ENCODE peak calls at places on chromosomes 7 and 10, in six cellular contexts. One of them, this sample, is unnamed.

GRCh38 chr7:9022456-9022855 is 589.0 kb downstream of the NXPH1 start:
- DNase-seq in AG10803: no peak
- DNase-seq in heart right ventricle: no peak
- DNase-seq in WTC11: no peak
- DNase-seq in GM20000: no peak
- DNase-seq in cardiac muscle cell: no peak
- DNase-seq in this sample: no peak

GRCh38 chr7:44944821-44945220 is 34.0 kb downstream of the MYO1G start:
- DNase-seq in WTC11: no peak
- DNase-seq in GM20000: no peak
- DNase-seq in cardiac muscle cell: no peak
- DNase-seq in AG10803: no peak
- DNase-seq in heart right ventricle: no peak
- DNase-seq in this sample: no peak

GRCh38 chr7:30434140-30434799 is 44.3 kb downstream of the NOD1 start:
- DNase-seq in heart right ventricle: no peak
- DNase-seq in cardiac muscle cell: peak; percentile 57
- DNase-seq in WTC11: no peak
- DNase-seq in AG10803: no peak
- DNase-seq in GM20000: peak; percentile 20
- DNase-seq in this sample: no peak

GRCh38 chr10:100502926-100503480 is 16.7 kb downstream of the SEC31B start:
- DNase-seq in GM20000: no peak
- DNase-seq in cardiac muscle cell: no peak
- DNase-seq in WTC11: no peak
- DNase-seq in AG10803: peak; percentile 42
- DNase-seq in heart right ventricle: no peak
- DNase-seq in this sample: no peak

GRCh38 chr7:134946260-134946659 is 40.0 kb upstream of the AGBL3 start:
- DNase-seq in AG10803: peak; percentile 45
- DNase-seq in GM20000: no peak
- DNase-seq in WTC11: no peak
- DNase-seq in heart right ventricle: no peak
- DNase-seq in cardiac muscle cell: no peak
- DNase-seq in this sample: no peak

GRCh38 chr10:98055875-98056516 is 25.6 kb upstream of the CRTAC1 start:
- DNase-seq in GM20000: no peak
- DNase-seq in cardiac muscle cell: peak; percentile 83
- DNase-seq in heart right ventricle: no peak
- DNase-seq in WTC11: peak; percentile 74
- DNase-seq in AG10803: no peak
- DNase-seq in this sample: peak; percentile 39

GRCh38 chr7:31027161-31027965 is 24.7 kb upstream of the ADCYAP1R1 start:
- DNase-seq in WTC11: peak; percentile 56
- DNase-seq in cardiac muscle cell: peak; percentile 80
- DNase-seq in GM20000: peak; percentile 48
- DNase-seq in heart right ventricle: peak; percentile 44
- DNase-seq in AG10803: peak; percentile 3
- DNase-seq in this sample: peak; percentile 58

GRCh38 chr7:106693659-106694353 is 32.8 kb upstream of the CCDC71L start:
- DNase-seq in cardiac muscle cell: no peak
- DNase-seq in heart right ventricle: no peak
- DNase-seq in AG10803: peak; percentile 14
- DNase-seq in WTC11: no peak
- DNase-seq in GM20000: no peak
- DNase-seq in this sample: no peak

GRCh38 chr7:103564416-103564815 is 118.4 kb upstream of the SLC26A5 start:
- DNase-seq in AG10803: no peak
- DNase-seq in GM20000: no peak
- DNase-seq in heart right ventricle: no peak
- DNase-seq in WTC11: no peak
- DNase-seq in cardiac muscle cell: peak; percentile 9
- DNase-seq in this sample: no peak

GRCh38 chr7:35691827-35692307 is 3.1 kb downstream of the HERPUD2 start:
- DNase-seq in GM20000: peak; percentile 67
- DNase-seq in heart right ventricle: no peak
- DNase-seq in WTC11: no peak
- DNase-seq in AG10803: no peak
- DNase-seq in cardiac muscle cell: peak; percentile 7
- DNase-seq in this sample: peak; percentile 48

GRCh38 chr7:95886501-95887090 is 114.2 kb downstream of the DYNC1I1 start:
- DNase-seq in WTC11: no peak
- DNase-seq in cardiac muscle cell: no peak
- DNase-seq in AG10803: peak; percentile 25
- DNase-seq in GM20000: no peak
- DNase-seq in heart right ventricle: no peak
- DNase-seq in this sample: no peak

GRCh38 chr10:132069122-132069848 is 3.5 kb downstream of the JAKMIP3 start:
- DNase-seq in heart right ventricle: no peak
- DNase-seq in AG10803: no peak
- DNase-seq in WTC11: no peak
- DNase-seq in cardiac muscle cell: no peak
- DNase-seq in GM20000: no peak
- DNase-seq in this sample: no peak

GRCh38 chr7:125847706-125848105 is 918.1 kb upstream of the POT1 start:
- DNase-seq in WTC11: no peak
- DNase-seq in GM20000: no peak
- DNase-seq in heart right ventricle: no peak
- DNase-seq in AG10803: no peak
- DNase-seq in cardiac muscle cell: no peak
- DNase-seq in this sample: no peak

GRCh38 chr7:150818971-150819370 is 18.4 kb downstream of the TMEM176A start:
- DNase-seq in cardiac muscle cell: no peak
- DNase-seq in WTC11: no peak
- DNase-seq in AG10803: no peak
- DNase-seq in heart right ventricle: no peak
- DNase-seq in GM20000: no peak
- DNase-seq in this sample: no peak

GRCh38 chr7:88092676-88092999 is 127.2 kb downstream of the SRI start:
- DNase-seq in GM20000: no peak
- DNase-seq in WTC11: no peak
- DNase-seq in cardiac muscle cell: no peak
- DNase-seq in heart right ventricle: no peak
- DNase-seq in AG10803: no peak
- DNase-seq in this sample: no peak

GRCh38 chr10:43192824-43193223 is 54.6 kb downstream of the CSGALNACT2 start:
- DNase-seq in cardiac muscle cell: no peak
- DNase-seq in GM20000: peak; percentile 4
- DNase-seq in heart right ventricle: peak; percentile 2
- DNase-seq in AG10803: no peak
- DNase-seq in WTC11: no peak
- DNase-seq in this sample: peak; percentile 13

GRCh38 chr10:24505759-24506158 is 217.9 kb downstream of the ARHGAP21 start:
- DNase-seq in cardiac muscle cell: no peak
- DNase-seq in WTC11: no peak
- DNase-seq in AG10803: no peak
- DNase-seq in heart right ventricle: peak; percentile 41
- DNase-seq in GM20000: no peak
- DNase-seq in this sample: no peak

GRCh38 chr7:40887099-40887498 is 752.3 kb downstream of the SUGCT start:
- DNase-seq in cardiac muscle cell: no peak
- DNase-seq in GM20000: no peak
- DNase-seq in heart right ventricle: no peak
- DNase-seq in AG10803: peak; percentile 38
- DNase-seq in WTC11: no peak
- DNase-seq in this sample: no peak

GRCh38 chr7:96397936-96398596 is 76.2 kb upstream of the SLC25A13 start:
- DNase-seq in WTC11: peak; percentile 21
- DNase-seq in AG10803: no peak
- DNase-seq in cardiac muscle cell: peak; percentile 20
- DNase-seq in heart right ventricle: no peak
- DNase-seq in GM20000: no peak
- DNase-seq in this sample: no peak

GRCh38 chr10:127736915-127737562 is at the start of gene FOXI2:
- DNase-seq in GM20000: no peak
- DNase-seq in cardiac muscle cell: peak; percentile 23
- DNase-seq in AG10803: no peak
- DNase-seq in WTC11: peak; percentile 81
- DNase-seq in heart right ventricle: peak; percentile 16
- DNase-seq in this sample: no peak

GRCh38 chr7:44977304-44977858 is 1.4 kb downstream of the MYO1G start:
- DNase-seq in cardiac muscle cell: no peak
- DNase-seq in heart right ventricle: no peak
- DNase-seq in WTC11: no peak
- DNase-seq in GM20000: peak; percentile 61
- DNase-seq in AG10803: no peak
- DNase-seq in this sample: peak; percentile 63

GRCh38 chr10:16716051-16716450 is 101.2 kb downstream of the RSU1 start:
- DNase-seq in heart right ventricle: no peak
- DNase-seq in cardiac muscle cell: no peak
- DNase-seq in WTC11: no peak
- DNase-seq in AG10803: no peak
- DNase-seq in GM20000: no peak
- DNase-seq in this sample: no peak

GRCh38 chr10:16720812-16721211 is 96.4 kb downstream of the RSU1 start:
- DNase-seq in WTC11: no peak
- DNase-seq in GM20000: no peak
- DNase-seq in heart right ventricle: no peak
- DNase-seq in AG10803: no peak
- DNase-seq in cardiac muscle cell: no peak
- DNase-seq in this sample: no peak

GRCh38 chr10:16713290-16713689 is 103.9 kb downstream of the RSU1 start:
- DNase-seq in heart right ventricle: no peak
- DNase-seq in cardiac muscle cell: no peak
- DNase-seq in GM20000: no peak
- DNase-seq in AG10803: no peak
- DNase-seq in WTC11: no peak
- DNase-seq in this sample: no peak

GRCh38 chr10:16712883-16713282 is 104.3 kb downstream of the RSU1 start:
- DNase-seq in GM20000: no peak
- DNase-seq in WTC11: no peak
- DNase-seq in heart right ventricle: no peak
- DNase-seq in cardiac muscle cell: no peak
- DNase-seq in AG10803: no peak
- DNase-seq in this sample: no peak

GRCh38 chr10:16717617-16718395 is 99.4 kb downstream of the RSU1 start:
- DNase-seq in WTC11: no peak
- DNase-seq in AG10803: peak; percentile 84
- DNase-seq in heart right ventricle: no peak
- DNase-seq in cardiac muscle cell: no peak
- DNase-seq in GM20000: no peak
- DNase-seq in this sample: no peak
- TF ChIP-seq CTCF in WTC11: no peak
- TF ChIP-seq CTCF in AG10803: no peak
- TF ChIP-seq CTCF in heart right ventricle: no peak
- TF ChIP-seq CTCF in cardiac muscle cell: no peak
- TF ChIP-seq CTCF in GM20000: no peak
- TF ChIP-seq CTCF in this sample: no peak

GRCh38 chr7:24462984-24463383 is 110.3 kb upstream of the PALS2 start:
- DNase-seq in heart right ventricle: no peak
- DNase-seq in cardiac muscle cell: no peak
- DNase-seq in WTC11: no peak
- DNase-seq in GM20000: no peak
- DNase-seq in AG10803: no peak
- DNase-seq in this sample: no peak

GRCh38 chr7:24464846-24465245 is 108.4 kb upstream of the PALS2 start:
- DNase-seq in cardiac muscle cell: no peak
- DNase-seq in GM20000: no peak
- DNase-seq in AG10803: no peak
- DNase-seq in heart right ventricle: no peak
- DNase-seq in WTC11: no peak
- DNase-seq in this sample: no peak

GRCh38 chr7:24466109-24466768 is 107.0 kb upstream of the PALS2 start:
- DNase-seq in AG10803: no peak
- DNase-seq in heart right ventricle: no peak
- DNase-seq in cardiac muscle cell: no peak
- DNase-seq in WTC11: no peak
- DNase-seq in GM20000: no peak
- DNase-seq in this sample: no peak

GRCh38 chr7:24462117-24462516 is 111.1 kb upstream of the PALS2 start:
- DNase-seq in heart right ventricle: no peak
- DNase-seq in AG10803: no peak
- DNase-seq in GM20000: no peak
- DNase-seq in WTC11: no peak
- DNase-seq in cardiac muscle cell: no peak
- DNase-seq in this sample: no peak

DNA sequence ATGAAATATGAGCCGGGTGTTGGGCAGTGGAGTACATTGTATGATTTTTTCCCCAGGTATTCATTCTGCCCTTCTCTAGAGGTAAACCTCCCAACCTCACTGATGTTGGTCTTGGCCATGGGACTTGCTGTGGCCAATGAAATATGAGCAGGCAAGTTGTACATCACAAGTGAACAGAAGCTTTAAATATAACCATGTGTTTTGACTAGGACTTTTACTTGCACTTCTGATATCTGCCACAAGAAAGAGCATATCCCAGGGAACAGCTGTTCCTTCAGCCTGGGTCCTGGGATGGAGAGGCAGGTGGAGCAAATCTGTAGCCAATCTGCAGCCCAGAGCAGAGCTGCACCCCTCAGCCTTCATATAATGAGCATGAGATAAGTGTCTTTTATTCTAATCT is 109.8 kb upstream of the PALS2 start:
- DNase-seq in GM20000: no peak
- DNase-seq in WTC11: no peak
- DNase-seq in heart right ventricle: no peak
- DNase-seq in AG10803: no peak
- DNase-seq in cardiac muscle cell: no peak
- DNase-seq in this sample: no peak
- TF ChIP-seq CTCF in GM20000: no peak
- TF ChIP-seq CTCF in WTC11: no peak
- TF ChIP-seq CTCF in heart right ventricle: no peak
- TF ChIP-seq CTCF in AG10803: no peak
- TF ChIP-seq CTCF in cardiac muscle cell: no peak
- TF ChIP-seq CTCF in this sample: no peak

DNA sequence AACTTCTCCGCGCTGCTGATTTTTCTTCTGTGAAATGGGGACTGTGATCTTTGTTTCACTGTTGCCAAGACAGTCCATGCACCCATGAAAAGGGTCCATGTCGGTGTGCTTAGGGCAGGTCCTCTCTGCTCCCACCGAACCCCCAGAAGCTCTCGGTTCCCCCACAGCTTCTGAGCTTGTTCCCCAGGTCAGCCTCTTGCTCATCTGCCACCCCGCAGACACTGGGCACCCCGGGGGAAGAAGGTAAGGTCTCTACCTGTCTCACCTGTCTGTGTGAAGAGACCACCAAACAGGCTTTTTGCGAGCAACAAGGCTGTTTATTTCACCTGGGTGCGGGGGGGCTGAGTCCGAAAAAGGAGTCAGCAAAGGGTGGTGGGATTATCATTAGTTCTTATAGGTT is 66.2 kb upstream of the NANOS1 start:
- DNase-seq in heart right ventricle: no peak
- DNase-seq in cardiac muscle cell: no peak
- DNase-seq in AG10803: no peak
- DNase-seq in GM20000: no peak
- DNase-seq in WTC11: no peak
- DNase-seq in this sample: no peak
- TF ChIP-seq CTCF in heart right ventricle: no peak
- TF ChIP-seq CTCF in cardiac muscle cell: no peak
- TF ChIP-seq CTCF in AG10803: no peak
- TF ChIP-seq CTCF in GM20000: no peak
- TF ChIP-seq CTCF in WTC11: no peak
- TF ChIP-seq CTCF in this sample: no peak

DNA sequence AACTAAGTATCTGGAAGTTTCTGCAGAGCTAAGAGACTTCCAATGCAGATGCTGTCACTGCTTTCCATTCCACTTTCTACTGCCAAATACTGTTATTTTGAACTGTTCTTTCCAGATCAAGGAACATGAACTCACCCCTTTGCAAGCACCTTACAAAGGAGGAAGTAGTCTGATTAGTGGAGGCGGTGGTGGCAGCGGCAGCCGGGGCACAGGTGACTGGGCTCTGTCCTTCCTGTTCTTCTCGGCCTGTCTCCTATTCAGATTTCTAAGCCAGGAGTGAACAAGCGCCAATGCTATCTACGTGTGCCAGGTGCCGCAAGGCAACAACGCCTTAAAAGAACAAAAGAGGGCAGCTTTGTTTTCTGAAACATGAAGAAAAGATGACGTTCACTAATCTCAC is 44.9 kb downstream of the BEND7 start:
- DNase-seq in AG10803: no peak
- DNase-seq in WTC11: no peak
- DNase-seq in heart right ventricle: no peak
- DNase-seq in cardiac muscle cell: no peak
- DNase-seq in GM20000: peak; percentile 25
- DNase-seq in this sample: no peak
- TF ChIP-seq CTCF in AG10803: no peak
- TF ChIP-seq CTCF in WTC11: no peak
- TF ChIP-seq CTCF in heart right ventricle: no peak
- TF ChIP-seq CTCF in cardiac muscle cell: no peak
- TF ChIP-seq CTCF in GM20000: no peak
- TF ChIP-seq CTCF in this sample: no peak

This sample was measured in GM13977.